ENCODE peak calls at places on chromosomes 1 and 21, in seven cellular contexts. Q, E, G, A, N, S and I are unnamed samples.

GRCh38 chr1:53589043-53589887 is 130.1 kb downstream of the DMRTB1 start:
- DNase-seq in G (no peak), E (no peak), A (no peak), Q (no peak), S (no peak), N (no peak), I (no peak)

GRCh38 chr1:37478890-37479254 is 4.5 kb downstream of the ZC3H12A start:
- DNase-seq in A (no peak), Q (peak), N (peak), G (no peak), E (no peak), S (no peak), I (no peak)

GRCh38 chr1:75188892-75189291 is 54.7 kb downstream of the LHX8 start:
- DNase-seq in A (no peak), Q (no peak), E (no peak), S (no peak), N (no peak), G (no peak), I (no peak)

GRCh38 chr1:21935891-21936365 is 1.2 kb downstream of the HSPG2 start:
- DNase-seq in N (no peak), S (no peak), E (no peak), Q (no peak), G (no peak), A (no peak), I (no peak)

GRCh38 chr1:192140382-192140781 is 17.9 kb upstream of the RGS18 start:
- DNase-seq in G (no peak), A (no peak), S (no peak), N (no peak), E (no peak), Q (peak), I (no peak)

GRCh38 chr1:160374701-160375443 is 8.0 kb downstream of the NHLH1 start:
- DNase-seq in N (no peak), Q (no peak), G (no peak), E (no peak), A (no peak), S (no peak), I (no peak)

GRCh38 chr1:232382671-232383070 is 247.3 kb downstream of the SIPA1L2 start:
- DNase-seq in Q (no peak), A (no peak), S (no peak), N (no peak), E (no peak), G (no peak), I (no peak)

GRCh38 chr1:211577826-211578639 is 928 bp downstream of the SLC30A1 start:
- DNase-seq in G (no peak), Q (peak), A (no peak), E (peak), N (peak), S (peak), I (peak)

GRCh38 chr1:233566886-233567285 is 47.0 kb upstream of the KCNK1 start:
- DNase-seq in Q (no peak), S (no peak), N (no peak), A (no peak), G (no peak), E (no peak), I (no peak)

GRCh38 chr1:155455588-155456195 is 106.9 kb downstream of the ASH1L start:
- DNase-seq in N (no peak), S (no peak), Q (peak), E (no peak), A (no peak), G (no peak), I (no peak)

GRCh38 chr1:45892068-45892785 is 88.8 kb downstream of the MAST2 start:
- DNase-seq in S (no peak), Q (peak), E (no peak), A (no peak), G (peak), N (peak), I (peak)

GRCh38 chr1:173527151-173527826 is 50.2 kb downstream of the PRDX6 start:
- DNase-seq in A (no peak), G (no peak), S (no peak), Q (no peak), E (peak), N (no peak), I (no peak)

GRCh38 chr21:46049890-46050650 is 47.8 kb upstream of the COL6A2 start:
- DNase-seq in A (no peak), E (no peak), N (no peak), S (peak), G (no peak), Q (no peak), I (no peak)

GRCh38 chr1:53197301-53198205 is 929 bp downstream of the CPT2 start:
- DNase-seq in G (no peak), A (no peak), N (no peak), E (peak), Q (no peak), S (no peak), I (no peak)

GRCh38 chr1:228141871-228142615 is 2.0 kb downstream of the GUK1 start:
- DNase-seq in S (no peak), Q (peak), E (no peak), G (no peak), A (no peak), N (no peak), I (no peak)

GRCh38 chr1:159591981-159592380 is 4.4 kb downstream of the APCS start:
- DNase-seq in E (no peak), N (no peak), G (no peak), Q (peak), A (no peak), S (no peak), I (no peak)

GRCh38 chr1:5513891-5514515 is 478.2 kb downstream of the NPHP4 start:
- DNase-seq in G (no peak), N (no peak), A (no peak), E (no peak), S (no peak), Q (no peak), I (no peak)

GRCh38 chr1:23791434-23792047 is 596 bp downstream of the LYPLA2 start:
- DNase-seq in G (no peak), N (no peak), S (peak), Q (no peak), A (no peak), E (peak), I (no peak)

GRCh38 chr1:62875676-62876075 is 91.7 kb downstream of the ATG4C start:
- DNase-seq in S (no peak), E (no peak), Q (no peak), N (no peak), A (no peak), G (no peak), I (no peak)

GRCh38 chr1:23303524-23303923 is 40.6 kb downstream of the HNRNPR start:
- DNase-seq in S (no peak), G (no peak), A (no peak), E (no peak), N (peak), Q (no peak), I (no peak)

GRCh38 chr1:226656601-226657277 is 82.3 kb downstream of the ITPKB start:
- DNase-seq in N (no peak), A (no peak), Q (peak), G (no peak), E (no peak), S (no peak), I (no peak)

GRCh38 chr1:197985340-197985739 is 68.2 kb downstream of the LHX9 start:
- DNase-seq in G (no peak), S (no peak), A (no peak), N (no peak), Q (peak), E (no peak), I (no peak)

GRCh38 chr1:2039251-2039650 is 11.0 kb upstream of the PRKCZ start:
- DNase-seq in N (no peak), G (no peak), E (no peak), S (no peak), Q (no peak), A (no peak), I (no peak)

GRCh38 chr1:91584309-91584708 is 83.7 kb downstream of the CDC7 start:
- DNase-seq in E (no peak), N (no peak), S (no peak), G (no peak), Q (no peak), A (no peak), I (no peak)

GRCh38 chr1:39762550-39763540 is 8.3 kb downstream of the OXCT2 start:
- DNase-seq in N (no peak), S (no peak), G (no peak), E (no peak), A (no peak), Q (no peak), I (no peak)

GRCh38 chr1:218527737-218528136 is 182.6 kb downstream of the TGFB2 start:
- DNase-seq in E (no peak), N (no peak), G (no peak), A (no peak), Q (peak), S (no peak), I (no peak)
- TF ChIP-seq CEBPB in E (no peak), N (no peak), G (no peak), A (no peak), Q (peak), S (no peak), I (no peak)

GRCh38 chr21:43866233-43866632 is 1.2 kb downstream of the AGPAT3 start:
- DNase-seq in E (peak), N (no peak), G (no peak), S (no peak), Q (peak), A (no peak), I (no peak)

GRCh38 chr21:43867332-43867703 is 2.3 kb downstream of the AGPAT3 start:
- DNase-seq in S (no peak), A (no peak), Q (no peak), G (no peak), N (no peak), E (no peak), I (no peak)

GRCh38 chr21:43867936-43868335 is 2.9 kb downstream of the AGPAT3 start:
- DNase-seq in N (peak), S (no peak), Q (no peak), G (no peak), A (no peak), E (no peak), I (no peak)

GRCh38 chr21:43865471-43866181 is 603 bp downstream of the AGPAT3 start:
- DNase-seq in G (no peak), N (no peak), S (peak), A (no peak), Q (peak), E (peak), I (no peak)

DNA sequence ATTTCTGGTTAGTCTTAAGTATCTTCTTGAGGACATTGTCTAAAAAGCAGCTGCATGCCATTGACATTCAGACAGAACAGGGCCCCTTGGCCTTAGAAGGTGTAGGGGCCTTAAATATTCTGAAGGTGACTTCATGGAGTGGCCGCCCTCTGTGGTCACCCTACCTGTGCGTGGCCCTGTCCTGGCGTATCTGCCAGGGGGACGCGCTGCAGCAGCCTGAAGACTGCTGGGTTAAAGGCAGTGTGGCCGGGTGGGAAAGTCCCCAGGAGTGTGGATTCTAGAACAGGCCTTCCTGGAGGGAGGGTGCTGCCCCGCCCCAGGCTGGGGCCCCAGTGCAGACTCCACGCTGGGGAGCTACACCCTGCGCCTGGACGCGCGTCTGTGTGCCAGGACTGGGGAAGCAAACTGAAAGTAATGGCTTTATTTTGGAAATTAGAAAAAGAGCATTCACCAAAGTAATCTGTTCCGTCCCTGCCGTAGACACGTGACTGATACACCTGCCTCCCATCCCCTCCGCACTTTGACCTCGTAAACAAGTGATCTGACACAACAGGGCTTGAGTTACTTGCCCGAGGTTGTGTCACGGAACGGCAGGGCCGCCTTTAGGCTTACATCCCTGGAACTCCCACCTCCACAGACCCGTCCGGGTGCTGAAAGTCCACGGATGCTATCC is 1.8 kb downstream of the AGPAT3 start:
- DNase-seq in N (peak), S (peak), Q (no peak), A (peak), G (no peak), E (peak), I (no peak)
- TF ChIP-seq CEBPB in N (peak), S (no peak), Q (no peak), A (no peak), G (no peak), E (no peak), I (no peak)

GRCh38 chr1:27360159-27361043 is 6.4 kb downstream of the MAP3K6 start:
- DNase-seq in Q (no peak), N (no peak), G (no peak), E (peak), A (no peak), S (peak), I (no peak)
- TF ChIP-seq CEBPB in Q (no peak), N (no peak), G (no peak), E (no peak), A (no peak), S (no peak), I (no peak)

DNA sequence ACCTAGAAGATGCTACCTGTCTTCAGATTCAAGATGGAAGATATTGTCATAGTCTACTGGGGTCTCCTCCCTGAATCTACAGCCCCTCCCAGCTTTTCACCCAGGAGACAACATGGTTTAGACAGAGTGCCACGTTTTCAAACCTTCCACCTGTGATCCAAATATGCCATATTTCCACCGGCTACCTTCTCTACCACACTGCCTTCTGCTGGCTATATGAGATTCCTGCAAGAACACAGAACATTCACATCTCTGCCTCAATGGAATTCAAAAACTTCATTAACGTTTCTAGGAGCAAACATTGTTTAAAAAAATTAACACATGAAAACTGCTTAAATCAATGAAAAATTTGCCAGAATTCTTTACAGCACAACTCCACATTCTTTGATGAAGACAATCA is 12.9 kb upstream of the LELP1 start:
- DNase-seq in N (no peak), Q (no peak), A (no peak), S (no peak), E (peak), G (peak), I (no peak)
- TF ChIP-seq CEBPB in N (no peak), Q (no peak), A (no peak), S (no peak), E (no peak), G (no peak), I (no peak)

DNA sequence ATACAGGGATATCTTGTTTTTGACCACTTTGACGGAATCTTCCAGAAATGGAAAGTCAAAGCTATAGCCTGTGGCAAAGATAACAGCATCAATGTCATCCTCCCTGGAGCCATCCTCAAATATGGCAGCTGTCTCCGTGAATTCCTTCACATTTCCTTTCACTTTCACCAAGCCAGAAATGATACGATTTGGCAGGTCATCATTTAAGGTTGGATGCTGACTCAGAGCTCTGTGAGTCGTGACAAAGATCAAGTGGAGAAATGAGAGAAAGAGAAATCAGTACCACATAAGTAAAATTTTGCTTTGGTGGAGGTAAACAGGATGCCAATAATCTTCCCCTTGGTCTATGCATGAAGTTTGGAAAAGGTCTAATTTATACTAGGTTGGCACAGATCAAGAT is 23.9 kb downstream of the FMO5 start:
- DNase-seq in S (no peak), G (no peak), N (no peak), A (no peak), Q (peak), E (no peak), I (no peak)
- TF ChIP-seq CEBPB in S (no peak), G (no peak), N (no peak), A (no peak), Q (no peak), E (no peak), I (no peak)